ENCODE peak calls at places on chromosomes 6 and 20, in six cellular contexts. One of them, this sample, is unnamed.

GRCh38 chr20:9202440-9203080 is 133.7 kb downstream of the PLCB4 start:
- DNase-seq in uterus: no peak
- DNase-seq in HL-60: no peak
- DNase-seq in colonic mucosa: no peak
- DNase-seq in AG10803: peak
- DNase-seq in lower lobe of right lung: no peak
- DNase-seq in this sample: no peak

GRCh38 chr20:50286174-50286511 is 95.5 kb downstream of the CEBPB start:
- DNase-seq in uterus: no peak
- DNase-seq in HL-60: no peak
- DNase-seq in colonic mucosa: no peak
- DNase-seq in AG10803: no peak
- DNase-seq in lower lobe of right lung: no peak
- DNase-seq in this sample: no peak

GRCh38 chr20:45833030-45833882 is at the start of gene SNX21:
- DNase-seq in uterus: peak
- DNase-seq in HL-60: peak
- DNase-seq in colonic mucosa: peak
- DNase-seq in AG10803: peak
- DNase-seq in lower lobe of right lung: peak
- DNase-seq in this sample: peak

GRCh38 chr6:38977101-38977500 is 71.5 kb upstream of the GLP1R start:
- DNase-seq in uterus: no peak
- DNase-seq in HL-60: no peak
- DNase-seq in colonic mucosa: no peak
- DNase-seq in AG10803: no peak
- DNase-seq in lower lobe of right lung: no peak
- DNase-seq in this sample: no peak

GRCh38 chr6:106396426-106397220 is 36.1 kb downstream of the CRYBG1 start:
- DNase-seq in uterus: no peak
- DNase-seq in HL-60: no peak
- DNase-seq in colonic mucosa: no peak
- DNase-seq in AG10803: no peak
- DNase-seq in lower lobe of right lung: no peak
- DNase-seq in this sample: no peak

GRCh38 chr20:38866265-38867061 is 59.8 kb upstream of the FAM83D start:
- DNase-seq in uterus: no peak
- DNase-seq in HL-60: no peak
- DNase-seq in colonic mucosa: no peak
- DNase-seq in AG10803: no peak
- DNase-seq in lower lobe of right lung: no peak
- DNase-seq in this sample: no peak

GRCh38 chr20:17530716-17531536 is at the start of gene BFSP1:
- DNase-seq in uterus: peak
- DNase-seq in HL-60: peak
- DNase-seq in colonic mucosa: peak
- DNase-seq in AG10803: peak
- DNase-seq in lower lobe of right lung: peak
- DNase-seq in this sample: no peak

GRCh38 chr6:109202409-109203264 is 107.3 kb downstream of the CEP57L1 start:
- DNase-seq in uterus: no peak
- DNase-seq in HL-60: no peak
- DNase-seq in colonic mucosa: no peak
- DNase-seq in AG10803: peak
- DNase-seq in lower lobe of right lung: no peak
- DNase-seq in this sample: no peak

GRCh38 chr6:134516582-134516981 is 198.7 kb upstream of the SGK1 start:
- DNase-seq in uterus: no peak
- DNase-seq in HL-60: no peak
- DNase-seq in colonic mucosa: no peak
- DNase-seq in AG10803: no peak
- DNase-seq in lower lobe of right lung: no peak
- DNase-seq in this sample: no peak

GRCh38 chr6:15239606-15240364 is 6.1 kb upstream of the JARID2 start:
- DNase-seq in uterus: no peak
- DNase-seq in HL-60: no peak
- DNase-seq in colonic mucosa: no peak
- DNase-seq in AG10803: no peak
- DNase-seq in lower lobe of right lung: no peak
- DNase-seq in this sample: no peak

GRCh38 chr20:4674672-4675071 is 47.0 kb upstream of the PRND start:
- DNase-seq in uterus: no peak
- DNase-seq in HL-60: no peak
- DNase-seq in colonic mucosa: no peak
- DNase-seq in AG10803: peak
- DNase-seq in lower lobe of right lung: no peak
- DNase-seq in this sample: no peak

GRCh38 chr6:41182069-41183034 is 18.6 kb downstream of the TREML2 start:
- DNase-seq in uterus: no peak
- DNase-seq in HL-60: peak
- DNase-seq in colonic mucosa: peak
- DNase-seq in AG10803: peak
- DNase-seq in lower lobe of right lung: no peak
- DNase-seq in this sample: peak

GRCh38 chr6:52512199-52512598 is 64.7 kb downstream of the TRAM2 start:
- DNase-seq in uterus: peak
- DNase-seq in HL-60: no peak
- DNase-seq in colonic mucosa: no peak
- DNase-seq in AG10803: peak
- DNase-seq in lower lobe of right lung: no peak
- DNase-seq in this sample: no peak

GRCh38 chr20:49615401-49616153 is 47.6 kb upstream of the PTGIS start:
- DNase-seq in uterus: no peak
- DNase-seq in HL-60: no peak
- DNase-seq in colonic mucosa: peak
- DNase-seq in AG10803: no peak
- DNase-seq in lower lobe of right lung: no peak
- DNase-seq in this sample: no peak

GRCh38 chr6:56220078-56220477 is 27.3 kb downstream of the COL21A1 start:
- DNase-seq in uterus: no peak
- DNase-seq in HL-60: no peak
- DNase-seq in colonic mucosa: no peak
- DNase-seq in AG10803: no peak
- DNase-seq in lower lobe of right lung: no peak
- DNase-seq in this sample: no peak

GRCh38 chr6:7421066-7421465 is 31.5 kb downstream of the RIOK1 start:
- DNase-seq in uterus: no peak
- DNase-seq in HL-60: no peak
- DNase-seq in colonic mucosa: no peak
- DNase-seq in AG10803: no peak
- DNase-seq in lower lobe of right lung: no peak
- DNase-seq in this sample: no peak

GRCh38 chr6:7426447-7427169 is 37.0 kb downstream of the RIOK1 start:
- DNase-seq in uterus: no peak
- DNase-seq in HL-60: no peak
- DNase-seq in colonic mucosa: no peak
- DNase-seq in AG10803: no peak
- DNase-seq in lower lobe of right lung: no peak
- DNase-seq in this sample: no peak

GRCh38 chr6:7424058-7424457 is 34.5 kb downstream of the RIOK1 start:
- DNase-seq in uterus: no peak
- DNase-seq in HL-60: no peak
- DNase-seq in colonic mucosa: no peak
- DNase-seq in AG10803: no peak
- DNase-seq in lower lobe of right lung: no peak
- DNase-seq in this sample: no peak

GRCh38 chr6:7425808-7426190 is 36.2 kb downstream of the RIOK1 start:
- DNase-seq in uterus: no peak
- DNase-seq in HL-60: no peak
- DNase-seq in colonic mucosa: no peak
- DNase-seq in AG10803: no peak
- DNase-seq in lower lobe of right lung: no peak
- DNase-seq in this sample: no peak

DNA sequence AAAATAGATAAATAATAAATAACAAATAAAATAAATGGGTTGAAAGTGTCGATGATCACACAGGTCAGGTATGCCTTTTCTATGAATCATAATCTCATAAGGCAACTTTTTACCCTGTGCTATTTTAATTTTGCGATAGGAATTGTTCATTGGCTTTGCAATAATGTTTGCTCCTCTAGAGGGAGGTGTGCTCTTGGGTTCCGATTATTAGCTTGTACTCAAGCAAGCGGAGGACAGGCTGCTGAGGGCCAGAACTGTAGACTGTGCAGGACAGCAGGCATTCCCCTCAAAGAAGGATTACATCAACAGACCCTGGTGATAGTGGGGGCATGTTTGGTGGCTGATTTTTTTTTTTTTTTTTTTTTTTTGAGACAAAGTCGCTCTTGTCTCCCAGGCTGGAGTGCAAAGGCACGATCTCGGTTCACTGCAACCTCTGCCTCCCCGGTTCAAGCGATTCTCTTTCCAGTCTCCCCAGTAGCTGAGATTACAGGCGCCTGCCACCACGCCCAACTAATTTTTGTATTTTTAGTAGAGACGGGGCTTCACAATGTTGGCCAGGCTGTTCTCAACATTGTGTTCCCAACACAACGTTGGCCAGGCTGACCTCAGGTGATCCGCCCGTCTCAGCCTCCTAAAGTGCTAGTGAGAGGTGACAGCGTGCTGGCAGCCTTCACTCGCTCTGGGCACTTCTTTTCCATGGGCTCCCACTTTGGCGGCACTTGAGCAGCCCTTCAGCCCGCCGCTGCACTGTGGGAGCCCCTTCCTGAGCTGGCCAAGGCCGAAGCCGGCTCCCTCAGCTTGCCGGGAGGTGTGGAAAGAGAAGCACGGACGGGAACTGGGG is 35.6 kb downstream of the RIOK1 start:
- DNase-seq in uterus: no peak
- DNase-seq in HL-60: peak
- DNase-seq in colonic mucosa: no peak
- DNase-seq in AG10803: peak
- DNase-seq in lower lobe of right lung: no peak
- DNase-seq in this sample: no peak
- TF ChIP-seq CTCF in uterus: no peak
- TF ChIP-seq CTCF in HL-60: peak
- TF ChIP-seq CTCF in colonic mucosa: peak
- TF ChIP-seq CTCF in AG10803: peak
- TF ChIP-seq CTCF in lower lobe of right lung: peak
- TF ChIP-seq CTCF in this sample: peak

GRCh38 chr6:144951730-144952437 is 666.7 kb downstream of the UTRN start:
- DNase-seq in uterus: no peak
- DNase-seq in HL-60: no peak
- DNase-seq in colonic mucosa: no peak
- DNase-seq in AG10803: no peak
- DNase-seq in lower lobe of right lung: no peak
- DNase-seq in this sample: no peak
- H3K4me3 ChIP-seq in uterus: no peak
- H3K4me3 ChIP-seq in HL-60: no peak
- H3K4me3 ChIP-seq in colonic mucosa: no peak
- H3K4me3 ChIP-seq in AG10803: no peak
- H3K4me3 ChIP-seq in lower lobe of right lung: no peak
- H3K4me3 ChIP-seq in this sample: no peak

GRCh38 chr6:125194980-125195379 is 41.4 kb downstream of the TPD52L1 start:
- DNase-seq in uterus: no peak
- DNase-seq in HL-60: no peak
- DNase-seq in colonic mucosa: no peak
- DNase-seq in AG10803: no peak
- DNase-seq in lower lobe of right lung: no peak
- DNase-seq in this sample: no peak

GRCh38 chr6:125190667-125191066 is 37.1 kb downstream of the TPD52L1 start:
- DNase-seq in uterus: no peak
- DNase-seq in HL-60: no peak
- DNase-seq in colonic mucosa: no peak
- DNase-seq in AG10803: no peak
- DNase-seq in lower lobe of right lung: no peak
- DNase-seq in this sample: no peak

GRCh38 chr6:125193208-125193607 is 39.6 kb downstream of the TPD52L1 start:
- DNase-seq in uterus: no peak
- DNase-seq in HL-60: no peak
- DNase-seq in colonic mucosa: peak
- DNase-seq in AG10803: no peak
- DNase-seq in lower lobe of right lung: no peak
- DNase-seq in this sample: no peak

GRCh38 chr6:125191916-125192609 is 38.5 kb downstream of the TPD52L1 start:
- DNase-seq in uterus: peak
- DNase-seq in HL-60: peak
- DNase-seq in colonic mucosa: peak
- DNase-seq in AG10803: peak
- DNase-seq in lower lobe of right lung: peak
- DNase-seq in this sample: no peak

DNA sequence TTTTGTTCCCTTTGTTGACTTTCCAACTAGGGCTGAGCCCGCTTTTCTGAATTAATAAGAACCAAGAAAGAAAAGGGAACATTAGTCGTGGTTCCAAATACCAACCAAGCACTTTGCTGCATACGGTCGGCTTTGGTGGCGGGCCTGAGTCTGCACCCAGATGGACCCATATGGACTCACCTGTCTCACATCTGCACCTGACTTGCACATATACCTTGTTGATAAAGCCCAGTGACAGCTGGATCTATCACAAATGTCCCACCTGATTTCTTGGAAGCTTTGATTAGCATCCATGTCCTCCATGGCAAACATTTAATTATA is 39.0 kb downstream of the TPD52L1 start:
- DNase-seq in uterus: no peak
- DNase-seq in HL-60: no peak
- DNase-seq in colonic mucosa: no peak
- DNase-seq in AG10803: no peak
- DNase-seq in lower lobe of right lung: no peak
- DNase-seq in this sample: no peak
- TF ChIP-seq CTCF in uterus: no peak
- TF ChIP-seq CTCF in HL-60: no peak
- TF ChIP-seq CTCF in colonic mucosa: peak
- TF ChIP-seq CTCF in AG10803: no peak
- TF ChIP-seq CTCF in lower lobe of right lung: no peak
- TF ChIP-seq CTCF in this sample: no peak

DNA sequence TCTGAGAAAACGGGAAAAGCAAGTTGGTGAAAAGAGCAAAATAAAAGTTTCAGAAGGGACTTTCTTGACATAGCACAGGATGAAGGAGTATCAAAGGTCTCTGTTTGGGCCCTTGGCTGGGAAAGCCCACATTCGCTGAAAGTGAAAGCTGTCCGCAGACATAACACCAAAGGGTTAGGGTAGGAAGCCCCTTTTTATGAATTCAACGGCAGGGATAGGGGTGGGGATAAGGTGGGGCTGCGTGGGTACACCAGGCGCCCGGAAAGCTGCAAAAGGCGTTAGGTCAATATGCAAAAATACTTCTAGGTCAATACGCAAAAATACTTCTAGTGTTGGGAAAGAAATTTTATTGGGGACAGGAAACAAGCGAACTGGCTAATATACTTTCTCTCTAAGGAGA is 135.1 kb downstream of the OR2B2 start:
- DNase-seq in uterus: no peak
- DNase-seq in HL-60: no peak
- DNase-seq in colonic mucosa: peak
- DNase-seq in AG10803: no peak
- DNase-seq in lower lobe of right lung: no peak
- DNase-seq in this sample: no peak
- H3K4me3 ChIP-seq in uterus: no peak
- H3K4me3 ChIP-seq in HL-60: no peak
- H3K4me3 ChIP-seq in colonic mucosa: no peak
- H3K4me3 ChIP-seq in AG10803: no peak
- H3K4me3 ChIP-seq in lower lobe of right lung: no peak
- H3K4me3 ChIP-seq in this sample: peak

GRCh38 chr6:26003102-26003694 is 40.6 kb downstream of the TRIM38 start:
- DNase-seq in uterus: peak
- DNase-seq in HL-60: peak
- DNase-seq in colonic mucosa: peak
- DNase-seq in AG10803: peak
- DNase-seq in lower lobe of right lung: no peak
- DNase-seq in this sample: no peak
- TF ChIP-seq CTCF in uterus: peak
- TF ChIP-seq CTCF in HL-60: peak
- TF ChIP-seq CTCF in colonic mucosa: peak
- TF ChIP-seq CTCF in AG10803: peak
- TF ChIP-seq CTCF in lower lobe of right lung: peak
- TF ChIP-seq CTCF in this sample: peak

GRCh38 chr6:17064975-17065374 is 36.9 kb upstream of the STMND1 start:
- DNase-seq in uterus: no peak
- DNase-seq in HL-60: no peak
- DNase-seq in colonic mucosa: no peak
- DNase-seq in AG10803: no peak
- DNase-seq in lower lobe of right lung: no peak
- DNase-seq in this sample: no peak
- H3K4me3 ChIP-seq in uterus: no peak
- H3K4me3 ChIP-seq in HL-60: no peak
- H3K4me3 ChIP-seq in colonic mucosa: no peak
- H3K4me3 ChIP-seq in AG10803: no peak
- H3K4me3 ChIP-seq in lower lobe of right lung: no peak
- H3K4me3 ChIP-seq in this sample: no peak

This sample was measured in LNCaP clone FGC.